ENCODE peak calls at places on chromosomes 12 and 14, in nine cellular contexts. Q is vagina; V is PC-3; P is ovary; A is CD8-positive, alpha-beta T cell; N is Peyer's patch; T is cardiac muscle cell; U is stomach; O is lower lobe of right lung. D is an unnamed sample.
A peak's percentile ranks its signal among the peaks of the same experiment; 100 is the strongest.

GRCh38 chr12:133058203-133059125 is 21.2 kb downstream of the ZNF84 start:
- DNase-seq in Q (no peak), V (peak; percentile 2), P (no peak), A (no peak), N (no peak), T (no peak), U (no peak), O (no peak), D (no peak)

GRCh38 chr14:21104448-21105060 is 3.7 kb downstream of the TMEM253 start:
- DNase-seq in Q (no peak), V (peak; percentile 71), P (peak; percentile 79), A (peak; percentile 29), N (peak; percentile 90), T (peak; percentile 83), U (peak; percentile 83), O (peak; percentile 85), D (peak; percentile 45)

GRCh38 chr12:83958997-83959396 is 953.6 kb downstream of the SLC6A15 start:
- DNase-seq in Q (no peak), V (peak; percentile 75), P (no peak), A (no peak), N (no peak), T (no peak), U (no peak), O (no peak), D (no peak)

GRCh38 chr12:49092086-49092815 is 2.4 kb downstream of the DHH start:
- DNase-seq in Q (no peak), V (peak; percentile 63), P (no peak), A (no peak), N (peak; percentile 71), T (peak; percentile 64), U (no peak), O (no peak), D (peak; percentile 51)

GRCh38 chr12:45212064-45212463 is 3.8 kb upstream of the ANO6 start:
- DNase-seq in Q (no peak), V (no peak), P (no peak), A (no peak), N (no peak), T (no peak), U (no peak), O (no peak), D (no peak)

GRCh38 chr14:56686416-56686815 is 106.8 kb downstream of the TMEM260 start:
- DNase-seq in Q (no peak), V (peak; percentile 33), P (no peak), A (no peak), N (no peak), T (peak; percentile 22), U (peak; percentile 41), O (no peak), D (no peak)

GRCh38 chr12:27542628-27543027 is 18.6 kb downstream of the PPFIBP1 start:
- DNase-seq in Q (no peak), V (no peak), P (no peak), A (no peak), N (no peak), T (no peak), U (no peak), O (no peak), D (no peak)

GRCh38 chr12:49985981-49986380 is 13.2 kb downstream of the AQP6 start:
- DNase-seq in Q (no peak), V (no peak), P (no peak), A (no peak), N (no peak), T (no peak), U (no peak), O (no peak), D (no peak)

GRCh38 chr14:78253986-78254385 is 83.8 kb downstream of the NRXN3 start:
- DNase-seq in Q (no peak), V (peak; percentile 68), P (no peak), A (no peak), N (no peak), T (no peak), U (no peak), O (no peak), D (no peak)

GRCh38 chr12:68630050-68630449 is 19.4 kb downstream of the RAP1B start:
- DNase-seq in Q (no peak), V (peak; percentile 8), P (no peak), A (no peak), N (no peak), T (peak; percentile 6), U (no peak), O (no peak), D (no peak)
- H3K27ac ChIP-seq in Q (no peak overlapping the region), V (no peak overlapping the region), P (no peak overlapping the region), A (no peak overlapping the region), N (no peak overlapping the region), T (peak overlapping the region; percentile 38), U (no peak overlapping the region), O (no peak overlapping the region), D (no peak overlapping the region)

DNA sequence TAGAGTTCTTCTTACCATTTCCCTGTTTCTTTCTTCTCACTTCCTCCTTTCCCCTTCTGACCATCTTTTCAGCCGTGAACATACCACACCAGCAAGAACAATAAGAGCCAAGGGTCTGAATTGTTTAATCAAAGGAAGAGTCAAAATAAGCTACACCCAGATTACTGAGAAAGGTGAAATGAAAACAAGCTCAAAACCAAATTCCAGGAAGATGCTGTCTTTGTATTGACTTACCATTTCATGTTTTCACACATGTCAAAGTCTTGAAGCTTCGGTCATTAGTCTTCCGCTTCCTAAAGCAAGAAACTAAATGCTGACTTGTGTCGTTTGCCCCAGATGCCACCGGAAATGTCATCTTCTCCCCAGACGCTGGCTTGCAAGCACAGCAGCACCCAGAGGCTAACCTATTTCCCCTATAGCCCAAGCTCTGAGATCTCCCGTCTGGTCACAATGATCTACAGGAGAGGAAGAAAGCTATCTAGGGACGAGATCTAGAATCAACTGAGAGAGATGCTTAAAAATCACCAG is 136.5 kb upstream of the AMIGO2 start:
- DNase-seq in Q (no peak), V (no peak), P (no peak), A (peak; percentile 28), N (peak; percentile 86), T (no peak), U (no peak), O (peak; percentile 60), D (peak; percentile 66)
- TF ChIP-seq CTCF in Q (no peak), V (no peak), P (no peak), A (no peak), N (no peak), T (no peak), U (no peak), O (no peak), D (no peak)

DNA sequence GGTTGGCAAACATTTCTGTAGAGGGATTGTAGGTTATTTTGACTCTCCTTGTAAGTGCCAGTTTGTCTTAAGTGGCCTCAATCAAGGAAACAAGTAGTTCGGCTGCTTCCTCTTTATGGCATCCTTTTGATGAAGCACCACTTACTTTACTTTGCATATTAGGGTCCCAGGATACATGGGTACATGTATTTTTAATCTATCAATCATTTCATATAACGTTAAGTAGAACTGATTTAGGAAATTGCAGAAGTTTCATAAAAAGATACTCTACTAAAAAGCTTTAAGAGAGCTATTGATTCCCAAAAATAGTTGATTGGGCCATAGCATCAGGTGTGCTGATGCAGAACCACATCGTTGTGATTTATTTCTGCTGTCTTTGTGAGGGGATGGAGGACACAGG is 29.5 kb downstream of the PRKCH start:
- DNase-seq in Q (no peak), V (no peak), P (no peak), A (no peak), N (no peak), T (no peak), U (no peak), O (no peak), D (no peak)
- H3K27ac ChIP-seq in Q (no peak overlapping the region), V (no peak overlapping the region), P (no peak overlapping the region), A (no peak overlapping the region), N (no peak overlapping the region), T (no peak overlapping the region), U (no peak overlapping the region), O (no peak overlapping the region), D (peak overlapping the region; percentile 36)

DNA sequence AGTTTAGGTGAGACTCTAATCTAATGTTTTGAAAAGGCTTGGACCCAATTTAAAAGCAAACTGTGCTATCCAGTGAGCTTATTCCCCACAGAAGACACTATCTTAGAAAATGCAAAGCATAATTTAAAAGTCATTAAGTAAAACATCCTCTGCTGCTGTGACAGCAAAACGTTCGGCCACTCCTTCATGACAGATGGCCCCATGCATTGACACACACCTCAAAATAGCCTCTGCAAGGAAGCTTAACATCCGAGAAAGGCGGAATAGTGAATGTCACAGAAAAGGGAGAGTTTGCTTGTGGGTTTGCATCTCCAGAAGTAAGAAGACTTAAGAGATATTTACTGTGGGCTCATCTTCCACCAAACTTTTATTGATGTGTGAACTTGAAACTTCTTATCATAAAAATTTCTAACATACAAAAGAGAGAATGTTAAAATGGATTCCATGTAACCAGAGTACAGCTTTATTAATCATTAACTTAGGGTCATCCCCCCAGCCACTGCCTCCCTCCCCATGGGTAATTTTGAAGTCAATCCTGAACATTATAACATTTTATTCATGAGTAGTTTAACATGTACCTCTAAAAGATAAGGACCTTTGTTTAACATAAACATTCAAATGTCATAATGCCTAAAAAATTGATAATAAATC is 119.5 kb upstream of the TMCC3 start:
- DNase-seq in Q (no peak), V (no peak), P (no peak), A (no peak), N (no peak), T (no peak), U (no peak), O (no peak), D (no peak)
- TF ChIP-seq CTCF in Q (no peak), V (no peak), P (no peak), A (no peak), N (no peak), T (no peak), U (no peak), O (no peak), D (no peak)

GRCh38 chr12:112907415-112908157 is 824 bp downstream of the OAS1 start:
- DNase-seq in Q (peak; percentile 72), V (no peak), P (no peak), A (no peak), N (peak; percentile 58), T (no peak), U (no peak), O (no peak), D (no peak)
- H3K27ac ChIP-seq in Q (peak overlapping the region; percentile 64), V (peak overlapping the region; percentile 58), P (no peak overlapping the region), A (peak overlapping the region; percentile 54), N (peak overlapping the region; percentile 84), T (no peak overlapping the region), U (peak overlapping the region; percentile 81), O (peak overlapping the region; percentile 78), D (peak overlapping the region; percentile 59)

DNA sequence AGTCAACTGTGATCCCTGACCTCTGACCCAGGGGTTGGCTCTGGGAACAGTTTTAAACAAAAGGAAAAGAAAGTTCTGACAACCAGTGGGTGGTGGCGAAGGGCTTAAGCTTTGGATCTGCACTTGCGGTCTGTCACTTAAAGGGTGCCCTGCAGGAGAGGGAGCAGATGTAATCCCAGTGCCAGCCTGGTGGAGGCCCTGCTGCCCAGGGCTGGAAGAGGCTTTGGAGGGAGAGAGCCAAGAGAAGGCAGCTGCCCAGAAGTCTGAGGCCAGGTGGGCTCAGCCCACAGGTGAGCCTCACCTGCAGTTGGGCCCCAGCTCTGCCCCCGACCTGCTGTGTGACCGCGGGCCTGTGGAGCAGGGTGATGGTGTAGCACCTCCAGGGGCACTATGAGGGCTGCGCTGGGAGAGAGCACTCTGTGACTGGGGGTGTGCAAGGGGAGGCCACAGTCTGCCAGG is 19.1 kb downstream of the SH2B3 start:
- DNase-seq in Q (no peak), V (no peak), P (no peak), A (no peak), N (no peak), T (no peak), U (no peak), O (no peak), D (no peak)
- TF ChIP-seq CTCF in Q (no peak), V (peak; percentile 36), P (no peak), A (no peak), N (no peak), T (peak; percentile 3), U (no peak), O (no peak), D (no peak)